ENCODE peak calls at places on chromosome 22, in eight cellular contexts. Z is heart right ventricle, L is IMR-90, R is lower lobe of right lung, K is hepatocyte, P is lung, J is mucosa of descending colon, A is transverse colon. F is an unnamed sample. For H3K4me1, the result is how much of the 10 kb centered on the place peaks cover.

GRCh38 chr22:23722168-23722567 is 28.7 kb downstream of the ZNF70 start:
- DNase-seq in Z (no peak), L (no peak), R (no peak), K (no peak), P (no peak), J (no peak), A (no peak), F (no peak)

GRCh38 chr22:46491936-46492335 is 45.5 kb downstream of the CELSR1 start:
- DNase-seq in Z (no peak), L (peak), R (no peak), K (peak), P (no peak), J (no peak), A (no peak), F (no peak)

GRCh38 chr22:49011379-49011768 is 816.3 kb downstream of the BRD1 start:
- DNase-seq in Z (no peak), L (no peak), R (peak), K (no peak), P (no peak), J (peak), A (no peak), F (peak)

GRCh38 chr22:28151241-28151640 is 232.2 kb upstream of the PITPNB start:
- DNase-seq in Z (no peak), L (no peak), R (no peak), K (peak), P (no peak), J (no peak), A (peak), F (no peak)

GRCh38 chr22:29345932-29346331 is 30.4 kb upstream of the RASL10A start:
- DNase-seq in Z (no peak), L (peak), R (no peak), K (no peak), P (no peak), J (no peak), A (no peak), F (no peak)

GRCh38 chr22:21612858-21613257 is 17.0 kb downstream of the YDJC start:
- DNase-seq in Z (no peak), L (no peak), R (no peak), K (no peak), P (no peak), J (no peak), A (peak), F (no peak)

GRCh38 chr22:19663286-19663815 is 51.0 kb upstream of the SEPTIN5 start:
- DNase-seq in Z (peak), L (peak), R (peak), K (no peak), P (no peak), J (no peak), A (peak), F (peak)

GRCh38 chr22:23213581-23214341 is 33.5 kb downstream of the BCR start:
- DNase-seq in Z (no peak), L (no peak), R (peak), K (no peak), P (no peak), J (no peak), A (no peak), F (no peak)

GRCh38 chr22:39617342-39617741 is 46.8 kb downstream of the CACNA1I start:
- DNase-seq in Z (no peak), L (no peak), R (no peak), K (no peak), P (no peak), J (no peak), A (no peak), F (no peak)

GRCh38 chr22:30459206-30460052 is 12.4 kb downstream of the SEC14L3 start:
- DNase-seq in Z (no peak), L (peak), R (no peak), K (peak), P (no peak), J (no peak), A (no peak), F (no peak)

GRCh38 chr22:44382461-44383038 is 69.8 kb upstream of the SHISAL1 start:
- DNase-seq in Z (no peak), L (no peak), R (peak), K (no peak), P (no peak), J (peak), A (no peak), F (no peak)

GRCh38 chr22:23684561-23685031 is 6.2 kb upstream of the RGL4 start:
- DNase-seq in Z (no peak), L (peak), R (no peak), K (no peak), P (no peak), J (no peak), A (no peak), F (no peak)

GRCh38 chr22:32411829-32412592 is at the start of gene RTCB:
- DNase-seq in Z (peak), L (peak), R (peak), K (peak), P (peak), J (peak), A (peak), F (peak)

GRCh38 chr22:32416556-32417085 is 4.6 kb upstream of the RTCB start:
- DNase-seq in Z (no peak), L (no peak), R (no peak), K (no peak), P (no peak), J (no peak), A (no peak), F (no peak)

GRCh38 chr22:32410459-32410858 is 1.6 kb downstream of the RTCB start:
- DNase-seq in Z (no peak), L (no peak), R (no peak), K (no peak), P (no peak), J (no peak), A (no peak), F (no peak)

GRCh38 chr22:32411388-32411787 is 659 bp downstream of the RTCB start:
- DNase-seq in Z (no peak), L (peak), R (no peak), K (peak), P (no peak), J (no peak), A (peak), F (no peak)

GRCh38 chr22:32413715-32414114 is 1.7 kb upstream of the RTCB start:
- DNase-seq in Z (no peak), L (peak), R (no peak), K (no peak), P (no peak), J (no peak), A (no peak), F (no peak)
- TF ChIP-seq CTCF in Z (no peak), L (peak), R (peak), K (peak), P (no peak), J (no peak), A (peak), F (no peak)

DNA sequence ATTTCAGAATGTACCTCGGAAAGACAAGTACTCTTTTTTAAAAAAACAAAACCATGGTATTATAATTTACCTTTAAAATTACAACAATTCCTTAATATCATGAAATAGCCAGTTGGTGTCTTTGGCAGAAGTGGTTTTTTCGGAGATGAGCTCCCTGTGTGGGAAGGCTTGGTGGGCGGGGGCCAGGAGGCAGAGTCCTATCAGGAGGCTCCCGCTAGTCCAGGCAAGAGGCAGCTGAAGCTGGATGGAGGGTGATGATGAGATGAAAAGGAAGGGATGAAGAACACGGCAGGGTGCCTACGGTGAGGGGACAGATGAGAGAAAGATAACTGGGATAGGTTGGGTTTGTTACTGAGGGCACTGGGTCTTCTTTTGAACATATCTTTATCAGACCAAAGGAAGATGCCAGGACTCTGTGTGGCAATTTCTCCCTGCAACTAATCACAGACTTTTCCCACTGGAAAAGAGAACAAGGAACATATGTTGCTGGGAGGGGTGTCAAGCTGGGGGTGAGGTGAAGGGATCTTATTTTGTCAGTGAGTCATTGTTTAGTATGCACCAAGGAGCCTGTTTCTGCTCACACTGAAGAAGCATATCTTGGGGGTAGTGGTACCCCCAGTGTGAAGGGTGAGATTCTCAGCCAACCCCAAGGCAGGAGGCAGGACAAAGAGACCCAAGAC is 91.5 kb upstream of the YWHAH start:
- DNase-seq in Z (no peak), L (peak), R (no peak), K (no peak), P (no peak), J (no peak), A (no peak), F (no peak)
- H3K4me1 ChIP-seq in Z (under half), L (under half), R (under half), K (under half), P (under half), J (under half), A (under half), F (under half)

GRCh38 chr22:17213976-17214375 is 5.3 kb downstream of the ADA2 start:
- DNase-seq in Z (peak), L (peak), R (peak), K (peak), P (peak), J (peak), A (peak), F (no peak)
- TF ChIP-seq CTCF in Z (peak), L (no peak), R (peak), K (peak), P (no peak), J (no peak), A (peak), F (no peak)

DNA sequence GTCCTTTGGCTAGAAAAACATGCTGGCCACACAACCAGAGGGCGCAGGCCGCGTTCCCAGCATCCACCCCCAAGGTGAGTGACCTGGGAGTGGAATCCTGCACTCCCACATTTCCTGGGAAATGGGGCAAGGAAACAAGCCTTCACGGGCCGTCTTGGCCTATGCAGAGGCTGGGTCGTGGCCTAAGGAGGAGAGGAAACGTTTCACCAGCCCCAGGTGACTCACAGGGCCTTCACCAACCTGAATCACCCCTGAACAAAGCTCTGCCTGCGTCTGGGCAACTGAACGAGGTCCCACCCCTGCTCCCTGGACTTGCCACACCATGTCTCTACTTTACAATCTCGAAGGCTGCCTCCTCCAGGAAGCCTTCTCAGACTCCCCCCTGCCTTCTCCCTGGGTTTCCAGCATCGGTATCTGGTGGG is 13.2 kb downstream of the MYH9 start:
- DNase-seq in Z (no peak), L (peak), R (no peak), K (no peak), P (no peak), J (peak), A (peak), F (no peak)
- H3K4me1 ChIP-seq in Z (half or more), L (half or more), R (half or more), K (under half), P (under half), J (half or more), A (half or more), F (half or more)

GRCh38 chr22:32206774-32207758 is 2.2 kb upstream of the RFPL2 start:
- DNase-seq in Z (no peak), L (no peak), R (no peak), K (peak), P (no peak), J (peak), A (peak), F (no peak)

GRCh38 chr22:32204856-32205722 is at the start of gene RFPL2:
- DNase-seq in Z (no peak), L (peak), R (peak), K (peak), P (no peak), J (no peak), A (peak), F (no peak)

GRCh38 chr22:32204211-32204855 is 540 bp downstream of the RFPL2 start:
- DNase-seq in Z (no peak), L (no peak), R (no peak), K (peak), P (no peak), J (peak), A (no peak), F (no peak)

GRCh38 chr22:32207971-32208480 is 3.2 kb upstream of the RFPL2 start:
- DNase-seq in Z (no peak), L (no peak), R (no peak), K (no peak), P (no peak), J (no peak), A (no peak), F (no peak)

GRCh38 chr22:32205974-32206773 is 1.3 kb upstream of the RFPL2 start:
- DNase-seq in Z (no peak), L (no peak), R (no peak), K (no peak), P (no peak), J (peak), A (no peak), F (no peak)
- TF ChIP-seq CTCF in Z (no peak), L (no peak), R (no peak), K (no peak), P (no peak), J (no peak), A (no peak), F (no peak)

F was measured in tibial artery.